ENCODE peak calls at places on chromosomes 16 and 17, in nine cellular contexts. I is astrocyte, L is HCT116, S is fibroblast of lung, T is PC-3, V is GM23248, N is GM23338, X is hepatocyte, O is neural progenitor cell. D is an unnamed sample.

GRCh38 chr17:56903560-56903959 is 10.3 kb downstream of the TRIM25 start:
- DNase-seq in N (no peak), S (no peak), I (no peak), X (no peak), V (no peak), O (no peak), L (no peak), T (no peak), D (no peak)

GRCh38 chr17:36593651-36594316 is 2.1 kb downstream of the DHRS11 start:
- DNase-seq in S (peak; percentile 5), O (no peak), X (peak; percentile 34), T (peak; percentile 6), I (no peak), V (no peak), N (no peak), L (no peak), D (no peak)

GRCh38 chr17:76157759-76158158 is 16.7 kb upstream of the FOXJ1 start:
- DNase-seq in I (no peak), L (no peak), V (no peak), T (no peak), X (no peak), O (no peak), S (no peak), N (no peak), D (no peak)

GRCh38 chr17:80409626-80410025 is 5.3 kb upstream of the ENDOV start:
- DNase-seq in L (no peak), I (no peak), N (no peak), V (no peak), T (no peak), S (no peak), O (no peak), X (no peak), D (no peak)

GRCh38 chr17:44218344-44219125 is 940 bp downstream of the UBTF start:
- DNase-seq in T (peak; percentile 97), V (peak; percentile 94), X (peak; percentile 96), O (peak; percentile 94), N (peak; percentile 84), L (peak; percentile 74), I (peak; percentile 68), S (peak; percentile 87), D (peak; percentile 88)

GRCh38 chr17:69883139-69883538 is 191.9 kb upstream of the KCNJ16 start:
- DNase-seq in L (no peak), S (no peak), I (no peak), T (no peak), N (no peak), O (no peak), X (no peak), V (no peak), D (no peak)

GRCh38 chr17:80818871-80819270 is 172.8 kb upstream of the CHMP6 start:
- DNase-seq in O (no peak), S (no peak), T (no peak), N (no peak), L (no peak), V (no peak), I (no peak), X (no peak), D (no peak)

GRCh38 chr17:5203178-5203907 is 11.7 kb upstream of the ZNF594 start:
- DNase-seq in T (no peak), S (peak; percentile 37), I (peak; percentile 14), O (no peak), X (no peak), N (no peak), L (no peak), V (peak; percentile 74), D (no peak)

GRCh38 chr17:42284020-42284369 is 4.3 kb upstream of the STAT5A start:
- DNase-seq in V (no peak), T (no peak), I (no peak), N (no peak), S (no peak), X (no peak), O (no peak), L (no peak), D (no peak)

GRCh38 chr17:77257169-77257568 is 116.4 kb downstream of the SEC14L1 start:
- DNase-seq in N (no peak), O (no peak), L (no peak), I (no peak), T (no peak), S (no peak), V (no peak), X (no peak), D (no peak)

GRCh38 chr16:66845080-66845410 is 831 bp downstream of the CA7 start:
- DNase-seq in X (no peak), T (no peak), S (no peak), O (no peak), V (no peak), L (no peak), N (no peak), I (no peak), D (no peak)
- TF ChIP-seq EZH2 in X (no peak), T (no peak), S (no peak), O (peak; percentile 21), V (no peak), L (no peak), N (no peak), I (no peak), D (no peak)

GRCh38 chr17:63680700-63681099 is 19.2 kb downstream of the LIMD2 start:
- DNase-seq in N (no peak), S (no peak), V (no peak), L (no peak), I (no peak), T (no peak), X (no peak), O (no peak), D (no peak)
- H3K27ac ChIP-seq in N (no peak overlapping the region), S (no peak overlapping the region), V (no peak overlapping the region), L (no peak overlapping the region), I (no peak overlapping the region), T (no peak overlapping the region), X (no peak overlapping the region), O (no peak overlapping the region), D (no peak overlapping the region)

GRCh38 chr16:86199871-86200700 is 301.1 kb downstream of the IRF8 start:
- DNase-seq in V (no peak), L (no peak), X (peak; percentile 38), T (no peak), I (no peak), O (no peak), N (no peak), S (peak; percentile 13), D (no peak)
- TF ChIP-seq EZH2 in V (peak; percentile 52), L (no peak), X (no peak), T (no peak), I (no peak), O (no peak), N (no peak), S (no peak), D (peak; percentile 64)

DNA sequence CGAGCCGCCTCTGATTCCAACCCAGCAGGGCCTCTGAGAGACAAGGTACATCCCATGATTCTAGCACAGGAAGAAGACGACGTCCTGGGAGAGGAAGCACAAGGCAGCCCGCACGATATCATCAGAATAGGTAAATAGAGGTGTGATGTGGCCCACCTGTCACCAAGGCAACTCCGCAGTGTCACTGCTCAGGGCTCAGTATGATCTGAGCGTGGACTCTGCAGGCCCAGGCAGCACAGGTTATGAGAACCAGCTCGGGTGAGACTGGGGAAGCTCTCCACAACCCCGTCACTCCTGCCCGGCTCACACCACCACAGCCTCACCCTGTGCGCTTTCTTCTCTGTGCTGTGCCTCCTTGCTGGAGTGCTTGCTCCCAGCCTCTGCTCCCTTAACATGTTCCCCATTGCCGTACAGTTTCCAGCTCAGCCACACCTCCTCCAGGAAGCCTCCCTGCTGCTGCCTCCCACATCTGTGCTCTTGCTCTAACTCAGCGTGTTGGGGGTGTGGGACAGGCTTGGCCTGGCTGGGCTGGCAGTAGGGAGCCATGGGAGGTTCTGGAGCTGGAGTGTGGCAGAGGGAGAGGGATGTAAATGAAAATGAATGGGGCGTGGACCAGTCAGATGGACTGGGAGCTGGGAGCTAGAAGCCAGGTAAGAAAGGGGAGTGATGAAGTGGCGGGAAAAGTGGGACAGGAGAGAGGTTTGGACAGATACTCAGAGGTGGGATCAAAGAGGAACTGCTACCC is 7.7 kb downstream of the METTL22 start:
- DNase-seq in I (no peak), X (no peak), S (no peak), O (no peak), T (no peak), N (no peak), L (no peak), V (no peak), D (no peak)
- H3K27ac ChIP-seq in I (no peak overlapping the region), X (no peak overlapping the region), S (no peak overlapping the region), O (no peak overlapping the region), T (no peak overlapping the region), N (no peak overlapping the region), L (no peak overlapping the region), V (no peak overlapping the region), D (no peak overlapping the region)

DNA sequence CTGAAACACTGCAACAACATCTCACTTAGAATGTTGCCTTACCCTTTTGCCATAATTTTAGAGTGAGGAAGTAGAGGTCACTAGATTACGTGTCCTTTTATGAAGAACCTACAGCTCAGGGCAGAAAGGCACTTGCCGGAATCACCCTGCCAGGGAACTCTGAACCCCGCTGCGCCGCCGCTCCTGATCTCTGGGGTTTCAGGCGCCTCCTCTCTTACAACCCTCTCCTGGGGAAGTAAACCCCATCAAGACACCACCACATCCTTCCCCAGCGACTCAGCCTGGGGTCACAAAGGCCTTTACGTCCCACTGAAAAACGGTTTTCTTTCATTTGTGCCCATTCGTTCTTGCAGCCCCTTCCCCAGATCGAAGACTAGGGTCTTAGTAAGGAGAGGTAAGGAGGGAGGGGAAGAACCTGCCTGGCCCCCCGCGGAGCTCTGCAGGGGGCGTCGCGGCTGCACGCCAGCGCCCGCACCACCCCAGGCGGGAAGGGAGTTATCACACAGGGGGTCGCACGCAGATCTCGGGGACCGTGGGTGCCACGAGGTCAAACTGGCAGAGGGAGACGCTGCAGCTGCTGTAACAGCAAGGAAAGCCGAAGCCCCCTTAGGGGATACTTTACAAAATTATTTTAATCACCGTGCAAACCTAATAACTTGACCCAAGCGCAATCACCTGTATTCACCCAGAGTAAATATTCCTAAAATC is 1.0 kb upstream of the HLF start:
- DNase-seq in S (no peak), V (no peak), N (peak; percentile 44), X (no peak), T (no peak), I (no peak), O (peak; percentile 41), L (no peak), D (no peak)
- TF ChIP-seq EZH2 in S (peak; percentile 34), V (no peak), N (peak; percentile 20), X (peak; percentile 77), T (no peak), I (no peak), O (peak; percentile 64), L (no peak), D (no peak)

GRCh38 chr16:69514366-69514765 is 51.4 kb upstream of the NFAT5 start:
- DNase-seq in V (no peak), N (no peak), S (no peak), O (no peak), T (peak; percentile 17), I (no peak), X (no peak), L (no peak), D (no peak)
- H3K27ac ChIP-seq in V (no peak overlapping the region), N (no peak overlapping the region), S (no peak overlapping the region), O (no peak overlapping the region), T (peak overlapping the region; percentile 94), I (no peak overlapping the region), X (no peak overlapping the region), L (peak overlapping the region; percentile 72), D (no peak overlapping the region)

GRCh38 chr17:34626141-34626681 is 46.8 kb downstream of the TMEM132E start:
- DNase-seq in I (no peak), V (peak; percentile 8), X (no peak), N (peak; percentile 63), L (no peak), T (no peak), O (no peak), S (no peak), D (no peak)
- TF ChIP-seq EZH2 in I (peak; percentile 58), V (no peak), X (no peak), N (no peak), L (no peak), T (no peak), O (peak; percentile 30), S (no peak), D (no peak)